ENCODE peak calls at places on chromosomes 5 and 9, in five cellular contexts. U is heart right ventricle, R is SJSA1, B is fibroblast of gingiva, D is fibroblast of lung. G is an unnamed sample.

GRCh38 chr9:74865177-74865576 is 22.5 kb downstream of the TRPM6 start:
- DNase-seq in U (no peak), R (no peak), B (no peak), D (no peak), G (no peak)

GRCh38 chr9:133278161-133279131 is 3.4 kb upstream of the ABO start:
- DNase-seq in U (no peak), R (no peak), B (no peak), D (no peak), G (no peak)

GRCh38 chr5:150904479-150905311 is at the start of gene ZNF300:
- DNase-seq in U (peak), R (peak), B (peak), D (peak), G (peak)

GRCh38 chr5:178241688-178242231 is 9.2 kb upstream of the PHYKPL start:
- DNase-seq in U (no peak), R (no peak), B (no peak), D (no peak), G (no peak)

GRCh38 chr9:14935917-14936316 is 25.7 kb upstream of the FREM1 start:
- DNase-seq in U (no peak), R (no peak), B (no peak), D (no peak), G (no peak)

GRCh38 chr5:57173026-57173317 is 887 bp upstream of the GPBP1 start:
- DNase-seq in U (peak), R (no peak), B (no peak), D (no peak), G (no peak)

GRCh38 chr5:172361566-172362238 is 78.1 kb upstream of the UBTD2 start:
- DNase-seq in U (no peak), R (peak), B (peak), D (peak), G (peak)

GRCh38 chr9:37290881-37291485 is 131.5 kb upstream of the GRHPR start:
- DNase-seq in U (no peak), R (no peak), B (peak), D (peak), G (peak)

GRCh38 chr9:77014597-77015263 is 4.7 kb upstream of the FOXB2 start:
- DNase-seq in U (no peak), R (no peak), B (no peak), D (no peak), G (no peak)

GRCh38 chr9:92189782-92190535 is 74.7 kb upstream of the SPTLC1 start:
- DNase-seq in U (no peak), R (no peak), B (no peak), D (no peak), G (no peak)

GRCh38 chr9:88216132-88216995 is 78.1 kb upstream of the SPATA31C2 start:
- DNase-seq in U (no peak), R (no peak), B (no peak), D (no peak), G (no peak)

GRCh38 chr5:71573611-71574010 is 13.5 kb upstream of the MCCC2 start:
- DNase-seq in U (no peak), R (no peak), B (peak), D (no peak), G (no peak)

GRCh38 chr5:67092447-67093023 is 104.1 kb downstream of the CD180 start:
- DNase-seq in U (no peak), R (no peak), B (peak), D (peak), G (no peak)

GRCh38 chr5:62790348-62790747 is 211.7 kb downstream of the LRRC70 start:
- DNase-seq in U (no peak), R (no peak), B (no peak), D (no peak), G (no peak)